ENCODE peak calls at places on chromosome 17, in four cellular contexts. One of them, this sample, is unnamed.

GRCh38 chr17:2609091-2609490 is 15.6 kb downstream of the PAFAH1B1 start:
- DNase-seq in cardiac muscle cell: no peak
- DNase-seq in dorsolateral prefrontal cortex: no peak
- DNase-seq in CD8-positive, alpha-beta T cell: no peak
- DNase-seq in this sample: no peak

GRCh38 chr17:42525221-42525620 is 10.8 kb upstream of the NAGLU start:
- DNase-seq in cardiac muscle cell: no peak
- DNase-seq in dorsolateral prefrontal cortex: no peak
- DNase-seq in CD8-positive, alpha-beta T cell: no peak
- DNase-seq in this sample: no peak

GRCh38 chr17:42067371-42068180 is 17.2 kb upstream of the C17orf113 start:
- DNase-seq in cardiac muscle cell: peak
- DNase-seq in dorsolateral prefrontal cortex: peak
- DNase-seq in CD8-positive, alpha-beta T cell: peak
- DNase-seq in this sample: peak

GRCh38 chr17:57088298-57088697 is 3.3 kb downstream of the AKAP1 start:
- DNase-seq in CD8-positive, alpha-beta T cell: no peak
- DNase-seq in dorsolateral prefrontal cortex: no peak
- DNase-seq in cardiac muscle cell: no peak
- DNase-seq in this sample: no peak

GRCh38 chr17:27226611-27227234 is 67.2 kb upstream of the WSB1 start:
- DNase-seq in CD8-positive, alpha-beta T cell: no peak
- DNase-seq in dorsolateral prefrontal cortex: no peak
- DNase-seq in cardiac muscle cell: no peak
- DNase-seq in this sample: no peak

GRCh38 chr17:4696432-4696796 is 7.5 kb downstream of the PELP1 start:
- DNase-seq in dorsolateral prefrontal cortex: no peak
- DNase-seq in cardiac muscle cell: no peak
- DNase-seq in CD8-positive, alpha-beta T cell: no peak
- DNase-seq in this sample: no peak

GRCh38 chr17:81249233-81250040 is 10.3 kb downstream of the NDUFAF8 start:
- DNase-seq in cardiac muscle cell: no peak
- DNase-seq in CD8-positive, alpha-beta T cell: no peak
- DNase-seq in dorsolateral prefrontal cortex: no peak
- DNase-seq in this sample: no peak

GRCh38 chr17:60506312-60506711 is 19.7 kb downstream of the APPBP2 start:
- DNase-seq in cardiac muscle cell: no peak
- DNase-seq in CD8-positive, alpha-beta T cell: no peak
- DNase-seq in dorsolateral prefrontal cortex: no peak
- DNase-seq in this sample: no peak

GRCh38 chr17:80957461-80957941 is 34.1 kb upstream of the CHMP6 start:
- DNase-seq in cardiac muscle cell: no peak
- DNase-seq in dorsolateral prefrontal cortex: peak
- DNase-seq in CD8-positive, alpha-beta T cell: no peak
- DNase-seq in this sample: no peak

GRCh38 chr17:1149869-1150268 is 29.9 kb downstream of the ABR start:
- DNase-seq in cardiac muscle cell: no peak
- DNase-seq in CD8-positive, alpha-beta T cell: no peak
- DNase-seq in dorsolateral prefrontal cortex: no peak
- DNase-seq in this sample: no peak

GRCh38 chr17:17724991-17725852 is 44.0 kb downstream of the RAI1 start:
- DNase-seq in dorsolateral prefrontal cortex: no peak
- DNase-seq in CD8-positive, alpha-beta T cell: no peak
- DNase-seq in cardiac muscle cell: peak
- DNase-seq in this sample: peak

GRCh38 chr17:28657756-28658155 is 4.0 kb downstream of the SDF2 start:
- DNase-seq in cardiac muscle cell: no peak
- DNase-seq in dorsolateral prefrontal cortex: no peak
- DNase-seq in CD8-positive, alpha-beta T cell: no peak
- DNase-seq in this sample: no peak

GRCh38 chr17:30458371-30458770 is 18.8 kb upstream of the GOSR1 start:
- DNase-seq in CD8-positive, alpha-beta T cell: no peak
- DNase-seq in cardiac muscle cell: no peak
- DNase-seq in dorsolateral prefrontal cortex: no peak
- DNase-seq in this sample: no peak

GRCh38 chr17:36124879-36125824 is 21.5 kb downstream of the CCL4 start:
- DNase-seq in cardiac muscle cell: no peak
- DNase-seq in dorsolateral prefrontal cortex: no peak
- DNase-seq in CD8-positive, alpha-beta T cell: no peak
- DNase-seq in this sample: no peak

GRCh38 chr17:81161536-81161935 is 3.8 kb upstream of the PVALEF start:
- DNase-seq in cardiac muscle cell: no peak
- DNase-seq in dorsolateral prefrontal cortex: no peak
- DNase-seq in CD8-positive, alpha-beta T cell: no peak
- DNase-seq in this sample: no peak

GRCh38 chr17:66468241-66469087 is 166.1 kb downstream of the PRKCA start:
- DNase-seq in dorsolateral prefrontal cortex: no peak
- DNase-seq in cardiac muscle cell: no peak
- DNase-seq in CD8-positive, alpha-beta T cell: no peak
- DNase-seq in this sample: no peak

GRCh38 chr17:32243712-32244111 is 21.9 kb upstream of the RHBDL3 start:
- DNase-seq in cardiac muscle cell: no peak
- DNase-seq in CD8-positive, alpha-beta T cell: no peak
- DNase-seq in dorsolateral prefrontal cortex: no peak
- DNase-seq in this sample: no peak

GRCh38 chr17:3672571-3672970 is 4.0 kb downstream of the EMC6 start:
- DNase-seq in CD8-positive, alpha-beta T cell: no peak
- DNase-seq in cardiac muscle cell: no peak
- DNase-seq in dorsolateral prefrontal cortex: no peak
- DNase-seq in this sample: no peak
- TF ChIP-seq CTCF in CD8-positive, alpha-beta T cell: no peak
- TF ChIP-seq CTCF in cardiac muscle cell: no peak
- TF ChIP-seq CTCF in dorsolateral prefrontal cortex: no peak
- TF ChIP-seq CTCF in this sample: no peak

GRCh38 chr17:72446525-72447250 is 325.9 kb downstream of the SOX9 start:
- DNase-seq in cardiac muscle cell: no peak
- DNase-seq in dorsolateral prefrontal cortex: no peak
- DNase-seq in CD8-positive, alpha-beta T cell: no peak
- DNase-seq in this sample: no peak

GRCh38 chr17:72446118-72446517 is 325.3 kb downstream of the SOX9 start:
- DNase-seq in dorsolateral prefrontal cortex: no peak
- DNase-seq in cardiac muscle cell: no peak
- DNase-seq in CD8-positive, alpha-beta T cell: no peak
- DNase-seq in this sample: no peak

GRCh38 chr17:72445055-72445991 is 324.5 kb downstream of the SOX9 start:
- DNase-seq in CD8-positive, alpha-beta T cell: no peak
- DNase-seq in cardiac muscle cell: no peak
- DNase-seq in dorsolateral prefrontal cortex: no peak
- DNase-seq in this sample: no peak

GRCh38 chr17:72448019-72448418 is 327.2 kb downstream of the SOX9 start:
- DNase-seq in CD8-positive, alpha-beta T cell: no peak
- DNase-seq in dorsolateral prefrontal cortex: no peak
- DNase-seq in cardiac muscle cell: no peak
- DNase-seq in this sample: no peak

GRCh38 chr17:72447251-72447640 is 326.4 kb downstream of the SOX9 start:
- DNase-seq in CD8-positive, alpha-beta T cell: no peak
- DNase-seq in dorsolateral prefrontal cortex: no peak
- DNase-seq in cardiac muscle cell: no peak
- DNase-seq in this sample: no peak
- TF ChIP-seq CTCF in CD8-positive, alpha-beta T cell: no peak
- TF ChIP-seq CTCF in dorsolateral prefrontal cortex: no peak
- TF ChIP-seq CTCF in cardiac muscle cell: no peak
- TF ChIP-seq CTCF in this sample: no peak

DNA sequence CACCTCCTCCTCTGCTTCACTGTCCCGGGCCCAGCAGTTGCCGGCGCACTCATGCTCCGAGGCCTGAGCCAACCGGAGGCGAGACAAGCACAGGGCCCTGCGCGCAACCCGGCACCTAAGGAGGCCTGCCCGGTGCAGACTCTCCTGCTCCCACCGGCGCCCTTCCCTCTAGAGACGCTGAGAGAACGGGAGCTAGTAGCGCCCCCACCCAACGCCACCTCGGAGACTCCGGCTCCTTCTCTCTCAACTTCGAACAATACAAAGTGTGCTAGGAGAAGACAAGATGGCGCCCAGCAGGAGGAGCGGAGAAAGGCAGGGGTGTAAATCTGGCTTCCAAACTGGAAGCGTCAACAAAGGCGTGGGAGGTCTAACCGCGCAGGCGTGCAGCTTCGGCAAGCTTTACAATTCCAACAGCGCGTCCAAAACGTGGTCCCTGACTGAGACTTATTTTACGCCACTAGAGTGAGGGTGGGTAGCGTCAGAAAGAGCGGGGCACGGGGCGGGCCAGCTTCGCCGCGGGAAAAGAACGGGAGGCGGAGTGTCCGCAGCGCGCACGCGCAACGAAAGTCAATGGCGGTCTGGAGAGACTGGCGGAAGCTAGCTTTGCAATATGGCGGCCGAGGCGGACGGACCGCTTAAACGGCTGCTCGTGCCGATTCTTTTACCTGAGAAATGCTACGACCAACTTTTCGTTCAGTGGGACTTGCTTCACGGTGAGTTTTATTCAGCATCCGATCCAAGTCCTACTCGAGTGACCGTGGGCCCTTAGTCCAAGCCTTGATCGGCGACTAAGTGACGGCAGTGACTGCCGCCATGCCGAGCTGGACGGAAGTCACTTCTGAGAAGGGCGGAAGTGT is at the start of gene MPDU1:
- DNase-seq in CD8-positive, alpha-beta T cell: peak
- DNase-seq in dorsolateral prefrontal cortex: peak
- DNase-seq in cardiac muscle cell: peak
- DNase-seq in this sample: peak
- TF ChIP-seq CTCF in CD8-positive, alpha-beta T cell: no peak
- TF ChIP-seq CTCF in dorsolateral prefrontal cortex: peak
- TF ChIP-seq CTCF in cardiac muscle cell: no peak
- TF ChIP-seq CTCF in this sample: no peak

DNA sequence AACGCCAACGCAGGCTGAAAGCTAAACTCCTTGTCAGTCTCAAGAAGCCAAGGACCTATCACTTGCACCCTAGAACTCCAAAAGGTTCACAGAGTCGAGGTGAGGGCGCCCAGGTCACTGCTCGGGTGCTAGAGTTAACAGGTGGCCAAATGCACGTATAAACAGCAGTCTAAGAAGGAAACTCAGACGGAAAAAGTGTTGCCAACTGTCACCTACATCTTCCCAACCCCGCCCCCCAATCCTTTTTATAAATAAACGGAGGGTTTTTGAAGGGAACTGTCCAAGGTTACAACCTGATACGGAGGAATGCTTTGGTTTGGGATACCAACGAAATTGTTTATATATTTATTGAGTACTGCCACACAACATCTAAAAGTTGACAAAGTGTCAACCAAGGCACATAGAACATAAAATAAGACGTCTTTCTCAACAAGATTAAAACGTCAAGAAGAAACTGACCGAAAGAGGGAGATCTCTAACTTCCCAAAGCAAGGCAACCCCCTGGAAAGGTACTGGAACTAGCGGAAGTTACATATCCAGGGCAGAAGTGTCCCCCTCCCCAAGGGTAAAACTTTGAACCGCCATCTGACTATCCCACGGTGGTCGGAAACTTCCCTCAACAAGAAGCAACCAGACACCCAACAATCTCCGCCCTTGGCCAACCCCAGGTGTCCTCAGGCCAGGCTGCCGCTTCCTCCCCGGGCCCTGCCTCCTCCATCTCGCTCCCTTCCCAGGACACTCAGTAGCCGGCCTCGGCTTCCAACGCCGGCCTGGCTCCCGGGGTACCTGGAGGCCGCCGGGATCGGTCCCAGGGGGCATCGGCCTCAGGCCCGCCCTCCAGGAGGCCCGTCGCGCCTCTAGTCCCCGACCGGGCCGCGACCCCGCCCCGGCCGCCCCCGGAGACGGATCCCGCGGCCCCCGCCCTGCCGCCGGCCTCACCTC is 982 bp downstream of the SPAG9 start:
- DNase-seq in dorsolateral prefrontal cortex: peak
- DNase-seq in CD8-positive, alpha-beta T cell: no peak
- DNase-seq in cardiac muscle cell: peak
- DNase-seq in this sample: peak
- TF ChIP-seq CTCF in dorsolateral prefrontal cortex: peak
- TF ChIP-seq CTCF in CD8-positive, alpha-beta T cell: no peak
- TF ChIP-seq CTCF in cardiac muscle cell: no peak
- TF ChIP-seq CTCF in this sample: no peak

GRCh38 chr17:64084086-64084939 is 45.6 kb downstream of the ERN1 start:
- DNase-seq in CD8-positive, alpha-beta T cell: no peak
- DNase-seq in cardiac muscle cell: no peak
- DNase-seq in dorsolateral prefrontal cortex: no peak
- DNase-seq in this sample: no peak

GRCh38 chr17:64083093-64083492 is 46.9 kb downstream of the ERN1 start:
- DNase-seq in cardiac muscle cell: no peak
- DNase-seq in dorsolateral prefrontal cortex: no peak
- DNase-seq in CD8-positive, alpha-beta T cell: no peak
- DNase-seq in this sample: no peak

GRCh38 chr17:64083571-64084085 is 46.3 kb downstream of the ERN1 start:
- DNase-seq in cardiac muscle cell: no peak
- DNase-seq in dorsolateral prefrontal cortex: no peak
- DNase-seq in CD8-positive, alpha-beta T cell: no peak
- DNase-seq in this sample: no peak

GRCh38 chr17:64080174-64080618 is 49.7 kb downstream of the ERN1 start:
- DNase-seq in CD8-positive, alpha-beta T cell: no peak
- DNase-seq in dorsolateral prefrontal cortex: no peak
- DNase-seq in cardiac muscle cell: no peak
- DNase-seq in this sample: no peak

GRCh38 chr17:64081802-64082799 is 47.8 kb downstream of the ERN1 start:
- DNase-seq in dorsolateral prefrontal cortex: no peak
- DNase-seq in CD8-positive, alpha-beta T cell: peak
- DNase-seq in cardiac muscle cell: no peak
- DNase-seq in this sample: no peak
- TF ChIP-seq CTCF in dorsolateral prefrontal cortex: no peak
- TF ChIP-seq CTCF in CD8-positive, alpha-beta T cell: no peak
- TF ChIP-seq CTCF in cardiac muscle cell: no peak
- TF ChIP-seq CTCF in this sample: no peak

DNA sequence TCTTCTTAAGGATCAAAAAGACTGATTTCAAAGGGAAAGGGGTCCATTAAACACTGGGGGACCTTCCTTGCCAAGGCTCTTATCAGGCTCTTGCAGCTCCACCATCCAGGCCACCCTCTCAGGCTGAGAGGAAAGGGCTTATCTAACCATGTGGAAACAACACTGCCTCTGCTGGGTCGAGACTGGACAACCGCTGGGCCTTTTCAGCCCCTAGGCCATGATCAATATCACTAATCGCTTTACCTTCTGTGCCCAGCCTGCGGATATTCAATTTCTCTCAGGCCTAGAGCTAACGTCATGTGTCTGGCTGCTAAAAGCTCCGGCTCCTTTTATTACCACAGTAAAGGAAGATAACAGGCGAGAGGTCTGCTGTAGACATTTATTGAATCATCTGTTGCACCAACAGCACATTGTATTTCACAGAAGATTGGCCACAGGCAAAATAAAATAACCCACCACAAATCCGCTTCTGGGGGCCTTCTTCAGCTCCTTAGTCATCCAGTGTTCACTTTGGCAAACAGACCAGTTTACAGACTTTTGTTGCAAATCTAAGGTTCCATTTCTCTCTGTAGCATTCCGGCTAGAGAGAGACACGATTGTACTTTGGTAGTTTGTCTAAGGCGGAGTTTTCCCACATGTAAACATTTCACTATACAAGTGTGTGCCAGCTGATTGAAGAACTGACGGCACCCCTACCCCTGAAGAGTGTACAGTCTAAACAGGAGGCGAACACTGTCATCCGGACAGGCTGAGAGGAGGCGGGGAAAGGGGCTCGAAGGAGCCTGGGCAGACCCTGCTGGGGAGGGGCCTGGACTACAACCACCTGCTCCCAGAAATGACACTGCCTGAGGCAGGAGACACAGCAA is 13.9 kb downstream of the CYB561 start:
- DNase-seq in CD8-positive, alpha-beta T cell: no peak
- DNase-seq in dorsolateral prefrontal cortex: no peak
- DNase-seq in cardiac muscle cell: peak
- DNase-seq in this sample: no peak
- TF ChIP-seq CTCF in CD8-positive, alpha-beta T cell: no peak
- TF ChIP-seq CTCF in dorsolateral prefrontal cortex: no peak
- TF ChIP-seq CTCF in cardiac muscle cell: no peak
- TF ChIP-seq CTCF in this sample: no peak